ENCODE peak calls at places on chromosomes 4 and X, in four cellular contexts. C is naive thymus-derived CD4-positive, alpha-beta T cell; O is psoas muscle; K is aorta. Q is an unnamed sample.
A peak's percentile ranks its signal among the peaks of the same experiment; 100 is the strongest.

GRCh38 chrX:70635227-70635626 is 190.6 kb downstream of the DLG3 start:
- ATAC-seq in O (no peak), C (no peak), K (no peak), Q (peak; percentile 22)

GRCh38 chr4:142960134-142960533 is 114.0 kb upstream of the INPP4B start:
- ATAC-seq in O (peak; percentile 84), C (no peak), K (no peak), Q (no peak)

GRCh38 chr4:72568959-72569718 is at the start of gene ADAMTS3:
- ATAC-seq in C (peak; percentile 27), O (peak; percentile 78), K (peak; percentile 91), Q (peak; percentile 74)

GRCh38 chr4:26141916-26142638 is 178.7 kb upstream of the RBPJ start:
- ATAC-seq in K (peak; percentile 26), C (peak; percentile 49), O (peak; percentile 59), Q (peak; percentile 73)

GRCh38 chr4:112411781-112412281 is 104.1 kb downstream of the NEUROG2 start:
- ATAC-seq in O (no peak), K (no peak), C (no peak), Q (no peak)

GRCh38 chr4:168421671-168422070 is 58.6 kb downstream of the DDX60L start:
- ATAC-seq in K (peak; percentile 63), C (peak; percentile 38), O (no peak), Q (peak; percentile 57)

GRCh38 chr4:70660106-70660505 is 6.2 kb downstream of the JCHAIN start:
- ATAC-seq in K (no peak), C (no peak), O (no peak), Q (no peak)

GRCh38 chr4:5206391-5206790 is 155.1 kb downstream of the STK32B start:
- ATAC-seq in C (no peak), K (no peak), O (peak; percentile 38), Q (peak; percentile 46)

GRCh38 chrX:101368800-101369199 is 17.2 kb downstream of the BTK start:
- ATAC-seq in K (no peak), O (no peak), C (no peak), Q (no peak)

GRCh38 chr4:7330031-7330596 is 104.6 kb downstream of the PSAPL1 start:
- ATAC-seq in K (no peak), O (no peak), C (no peak), Q (no peak)

GRCh38 chrX:153333271-153333670 is 682 bp upstream of the ZNF275 start:
- ATAC-seq in C (no peak), O (no peak), K (no peak), Q (no peak)
- H3K4me3 ChIP-seq in C (no peak overlapping the region), O (peak overlapping the region; percentile 71), K (no peak overlapping the region), Q (peak overlapping the region; percentile 73)

DNA sequence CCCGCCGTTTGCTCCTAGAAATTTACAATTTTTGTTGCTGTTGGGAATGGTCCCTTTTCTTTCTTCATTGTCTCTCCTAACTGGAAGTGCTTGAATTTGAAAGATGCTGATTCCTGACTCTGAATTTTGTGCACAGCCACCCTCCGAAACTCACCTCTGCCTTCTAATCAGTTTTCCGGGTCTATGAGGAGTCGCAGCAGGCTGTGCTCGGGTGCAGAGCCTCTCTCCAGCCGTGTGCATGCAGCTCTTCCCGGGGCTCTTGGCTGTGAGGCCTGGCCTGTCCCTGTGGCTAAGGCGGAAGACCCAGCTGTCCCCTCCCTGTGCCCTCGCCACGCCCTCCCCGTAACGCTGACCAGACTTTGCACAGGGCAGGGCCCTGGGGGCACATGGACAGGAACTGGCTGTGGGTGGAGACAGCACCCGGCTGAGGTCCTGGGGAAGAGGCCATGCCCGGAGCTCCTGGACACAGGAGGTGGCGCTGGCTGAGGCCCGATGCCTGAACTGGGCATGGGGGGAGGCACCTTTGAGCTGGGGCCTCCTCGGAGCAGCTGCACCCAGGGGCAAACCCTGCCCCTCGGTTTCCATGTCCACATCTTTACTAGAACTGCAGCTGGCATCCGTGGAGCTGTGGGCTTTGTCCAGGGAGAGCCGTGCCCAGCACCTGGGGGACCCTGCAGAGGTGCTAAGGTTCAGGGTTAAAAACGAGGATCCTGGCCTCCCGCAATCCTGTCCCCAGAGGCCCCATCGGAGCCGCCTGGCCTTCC is 32.6 kb upstream of the SPON2 start:
- ATAC-seq in C (no peak), K (no peak), O (no peak), Q (no peak)
- H3K4me3 ChIP-seq in C (no peak overlapping the region), K (no peak overlapping the region), O (no peak overlapping the region), Q (no peak overlapping the region)

GRCh38 chr4:87030124-87030523 is 95.3 kb downstream of the AFF1 start:
- ATAC-seq in C (no peak), O (peak; percentile 69), K (no peak), Q (no peak)
- H3K4me3 ChIP-seq in C (no peak overlapping the region), O (peak overlapping the region; percentile 27), K (no peak overlapping the region), Q (no peak overlapping the region)

GRCh38 chrX:64192040-64192439 is 13.5 kb downstream of the AMER1 start:
- ATAC-seq in K (no peak), C (no peak), O (no peak), Q (no peak)
- H3K4me3 ChIP-seq in K (no peak overlapping the region), C (no peak overlapping the region), O (no peak overlapping the region), Q (no peak overlapping the region)

GRCh38 chrX:44482575-44482974 is 60.1 kb downstream of the FUNDC1 start:
- ATAC-seq in K (no peak), O (no peak), C (no peak), Q (no peak)

GRCh38 chrX:44483965-44484606 is 58.6 kb downstream of the FUNDC1 start:
- ATAC-seq in K (no peak), O (no peak), C (no peak), Q (no peak)

GRCh38 chrX:44484607-44485146 is 58.0 kb downstream of the FUNDC1 start:
- ATAC-seq in O (no peak), C (no peak), K (no peak), Q (no peak)

DNA sequence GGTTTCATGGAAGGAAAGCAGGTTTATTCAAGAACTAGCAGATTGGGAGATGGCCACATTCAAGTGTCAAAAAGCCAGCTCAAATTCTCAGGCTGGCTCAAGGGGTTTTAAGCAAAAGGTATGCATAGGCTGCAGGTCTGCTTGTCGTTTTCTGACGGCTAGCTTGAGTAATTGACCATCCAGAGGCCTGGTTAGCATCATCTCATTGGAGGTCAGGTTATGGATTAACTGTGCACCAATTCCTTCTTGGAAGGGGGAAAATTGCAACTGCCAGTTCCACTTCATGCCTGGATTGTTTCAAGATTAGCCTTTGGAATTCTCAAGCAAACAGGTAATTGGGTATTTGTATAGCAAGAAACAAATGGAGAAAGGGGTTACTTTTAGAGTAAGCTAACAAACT is 62.1 kb downstream of the FUNDC1 start:
- ATAC-seq in K (no peak), C (no peak), O (no peak), Q (no peak)
- H3K4me3 ChIP-seq in K (no peak overlapping the region), C (no peak overlapping the region), O (no peak overlapping the region), Q (no peak overlapping the region)